ENCODE peak calls at places on chromosomes 4 and X, in six cellular contexts. F is GM12878, M is SK-N-SH, V is HCT116, T is HepG2, A is K562. E is an unnamed sample.

GRCh38 chr4:124641715-124642380 is 70.7 kb downstream of the ANKRD50 start:
- DNase-seq in V (peak; percentile 91), M (no peak), A (peak; percentile 33), T (no peak), F (no peak), E (no peak)

GRCh38 chr4:159723341-159724048 is 620.6 kb downstream of the RAPGEF2 start:
- DNase-seq in F (no peak), T (no peak), M (peak; percentile 10), A (no peak), V (no peak), E (no peak)

GRCh38 chr4:161356351-161356750 is 807.4 kb downstream of the FSTL5 start:
- DNase-seq in M (no peak), V (no peak), A (no peak), T (no peak), F (no peak), E (no peak)

GRCh38 chr4:16289872-16290554 is 63.7 kb upstream of the TAPT1 start:
- DNase-seq in T (peak; percentile 7), V (peak; percentile 7), M (peak; percentile 51), A (peak; percentile 34), F (no peak), E (peak; percentile 12)

GRCh38 chr4:73868206-73869129 is 725 bp upstream of the CXCL1 start:
- DNase-seq in F (no peak), M (no peak), V (no peak), A (peak; percentile 39), T (no peak), E (no peak)

GRCh38 chr4:79241846-79242245 is 84.0 kb downstream of the NAA11 start:
- DNase-seq in F (no peak), T (no peak), A (no peak), V (peak; percentile 2), M (no peak), E (peak; percentile 42)

GRCh38 chr4:184177271-184177670 is 40.4 kb downstream of the ENPP6 start:
- DNase-seq in A (no peak), V (no peak), T (no peak), M (no peak), F (no peak), E (no peak)

GRCh38 chr4:100497729-100498250 is 20.0 kb downstream of the EMCN start:
- DNase-seq in T (no peak), V (no peak), A (no peak), F (no peak), M (no peak), E (no peak)

GRCh38 chr4:27692098-27692679 is 831.5 kb downstream of the STIM2 start:
- DNase-seq in M (peak; percentile 15), V (peak; percentile 45), A (peak; percentile 5), T (peak; percentile 28), F (no peak), E (peak; percentile 83)

GRCh38 chr4:168028568-168028967 is 63.8 kb upstream of the ANXA10 start:
- DNase-seq in A (peak; percentile 0), T (peak; percentile 5), V (peak; percentile 28), F (no peak), M (peak; percentile 5), E (peak; percentile 69)

GRCh38 chr4:98645527-98645926 is 12.9 kb downstream of the TSPAN5 start:
- DNase-seq in M (no peak), V (no peak), F (no peak), T (no peak), A (no peak), E (no peak)

GRCh38 chr4:1403177-1403583 is 3.1 kb downstream of the NKX1-1 start:
- DNase-seq in T (no peak), V (no peak), F (no peak), A (no peak), M (no peak), E (no peak)

GRCh38 chr4:1402516-1403101 is 3.6 kb downstream of the NKX1-1 start:
- DNase-seq in F (no peak), A (no peak), M (peak; percentile 52), V (no peak), T (no peak), E (no peak)

GRCh38 chr4:1401409-1402020 is 4.7 kb downstream of the NKX1-1 start:
- DNase-seq in M (peak; percentile 33), V (no peak), T (no peak), A (no peak), F (no peak), E (no peak)

GRCh38 chr4:1400861-1401408 is 5.3 kb downstream of the NKX1-1 start:
- DNase-seq in V (no peak), M (peak; percentile 30), F (no peak), A (no peak), T (no peak), E (no peak)

GRCh38 chr4:1402021-1402515 is 4.2 kb downstream of the NKX1-1 start:
- DNase-seq in V (no peak), A (no peak), M (peak; percentile 39), F (no peak), T (no peak), E (no peak)
- TF ChIP-seq JUND in V (no peak), A (no peak), M (no peak), F (no peak), T (no peak), E (no peak)

DNA sequence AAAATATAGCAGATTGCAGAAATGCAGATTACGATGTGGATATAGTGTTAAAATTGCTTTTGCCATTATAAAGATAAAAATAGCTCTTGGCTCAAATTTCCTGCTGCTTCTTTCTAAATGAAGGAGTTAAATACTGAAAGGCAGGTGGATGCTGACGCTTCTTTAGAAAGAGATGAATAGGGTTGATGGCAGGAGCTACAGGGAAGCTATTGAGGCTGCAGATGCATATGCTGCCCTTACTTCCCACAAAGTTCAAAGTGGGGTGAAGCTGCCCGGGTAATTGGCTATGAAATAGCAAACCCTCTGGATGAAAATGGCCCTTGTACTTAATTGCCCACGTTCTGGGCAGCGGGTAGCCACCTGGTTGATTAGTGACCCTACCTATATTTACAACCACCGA is 379.5 kb downstream of the ZIC3 start:
- DNase-seq in V (no peak), T (no peak), F (no peak), A (no peak), M (no peak), E (no peak)
- TF ChIP-seq JUND in V (no peak), T (no peak), F (no peak), A (no peak), M (no peak), E (no peak)

DNA sequence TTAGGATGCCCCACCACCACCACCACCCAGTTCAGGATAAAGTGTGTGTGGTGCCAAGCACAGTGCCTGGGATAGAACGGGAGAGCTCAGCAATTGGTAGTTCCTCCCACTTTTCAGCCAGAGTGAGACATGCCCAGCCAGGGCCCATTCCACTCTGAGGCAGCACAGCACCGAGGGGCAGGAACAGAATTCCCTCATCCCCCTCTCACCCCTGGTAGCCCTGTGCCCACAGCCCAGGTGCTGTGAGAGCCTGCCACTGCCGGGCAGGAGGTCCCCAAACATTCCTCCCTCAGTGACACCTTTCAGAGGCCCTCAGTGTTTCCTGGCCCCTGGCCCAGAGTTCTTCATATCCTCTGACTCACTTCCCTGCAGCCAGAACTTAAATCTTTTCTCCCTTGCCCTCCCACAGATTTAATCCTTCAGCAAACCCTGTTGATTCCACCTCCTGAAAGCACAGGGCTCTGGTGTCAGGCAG is 8.1 kb downstream of the RIPPLY1 start:
- DNase-seq in A (no peak), F (no peak), M (no peak), V (peak; percentile 62), T (peak; percentile 51), E (peak; percentile 32)
- TF ChIP-seq JUND in A (no peak), F (no peak), M (peak; percentile 57), V (peak; percentile 63), T (no peak), E (no peak)

GRCh38 chr4:138113819-138114415 is 128.2 kb downstream of the SLC7A11 start:
- DNase-seq in T (peak; percentile 33), A (no peak), F (no peak), V (no peak), M (no peak), E (no peak)

GRCh38 chr4:138114434-138114833 is 127.7 kb downstream of the SLC7A11 start:
- DNase-seq in F (peak; percentile 45), A (no peak), T (no peak), M (no peak), V (no peak), E (no peak)

GRCh38 chr4:138110815-138111214 is 131.3 kb downstream of the SLC7A11 start:
- DNase-seq in T (no peak), V (no peak), A (no peak), F (no peak), M (no peak), E (no peak)

GRCh38 chr4:138112389-138112788 is 129.8 kb downstream of the SLC7A11 start:
- DNase-seq in F (no peak), A (no peak), V (no peak), T (no peak), M (no peak), E (no peak)

GRCh38 chr4:138111462-138112000 is 130.6 kb downstream of the SLC7A11 start:
- DNase-seq in F (no peak), M (no peak), A (no peak), V (peak; percentile 18), T (peak; percentile 59), E (peak; percentile 54)
- TF ChIP-seq JUND in F (no peak), M (no peak), A (no peak), V (no peak), T (no peak), E (no peak)

GRCh38 chrX:20965270-20966044 is 408.8 kb upstream of the CNKSR2 start:
- DNase-seq in V (no peak), T (no peak), A (no peak), M (no peak), F (no peak), E (no peak)

GRCh38 chrX:20971250-20971649 is 403.0 kb upstream of the CNKSR2 start:
- DNase-seq in T (no peak), A (no peak), M (no peak), V (no peak), F (no peak), E (no peak)

GRCh38 chrX:20967725-20968124 is 406.5 kb upstream of the CNKSR2 start:
- DNase-seq in F (no peak), V (no peak), M (no peak), A (no peak), T (peak; percentile 1), E (no peak)

GRCh38 chrX:20969565-20969964 is 404.7 kb upstream of the CNKSR2 start:
- DNase-seq in T (no peak), A (no peak), V (no peak), F (no peak), M (no peak), E (no peak)

DNA sequence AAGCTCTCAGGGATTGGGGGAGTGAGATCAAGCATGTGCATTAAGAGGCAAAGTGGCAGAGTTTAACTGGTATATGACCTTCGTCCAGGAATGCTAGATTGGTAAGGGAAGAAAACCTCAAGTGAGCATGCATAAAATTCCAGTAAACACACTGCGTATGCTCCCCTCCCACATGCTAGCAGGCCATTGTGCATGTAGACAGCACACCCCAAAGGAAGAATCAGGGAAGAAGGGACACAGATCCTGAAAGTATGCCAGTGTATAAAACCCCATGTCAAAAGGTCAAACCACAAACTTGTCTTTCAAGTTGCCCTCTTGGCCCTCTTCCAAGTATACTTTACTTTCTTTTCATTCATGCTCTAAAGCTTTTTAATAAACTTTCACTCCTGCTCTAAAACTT is 405.2 kb upstream of the CNKSR2 start:
- DNase-seq in A (no peak), T (no peak), V (no peak), F (no peak), M (no peak), E (peak; percentile 70)
- TF ChIP-seq JUND in A (no peak), T (no peak), V (no peak), F (no peak), M (no peak), E (no peak)

GRCh38 chr4:147732516-147733193 is 767 bp downstream of the ARHGAP10 start:
- DNase-seq in F (no peak), V (no peak), M (peak; percentile 80), A (no peak), T (no peak), E (no peak)
- TF ChIP-seq JUND in F (no peak), V (no peak), M (no peak), A (no peak), T (no peak), E (no peak)

E was measured in T47D.